ENCODE peak calls at places on chromosomes 16 and 17, in seven cellular contexts. One of them, this sample, is unnamed. For H3K4me1, the result is how much of the 10 kb centered on the place peaks cover.

GRCh38 chr17:1485748-1486376 is 6.6 kb downstream of the MYO1C start:
- DNase-seq in stomach: peak
- DNase-seq in breast epithelium: peak
- DNase-seq in transverse colon: peak
- DNase-seq in SK-N-SH: peak
- DNase-seq in H1: no peak
- DNase-seq in Panc1: no peak
- DNase-seq in this sample: peak

GRCh38 chr17:50830994-50831393 is 4.4 kb upstream of the WFIKKN2 start:
- DNase-seq in SK-N-SH: peak
- DNase-seq in H1: no peak
- DNase-seq in transverse colon: no peak
- DNase-seq in stomach: no peak
- DNase-seq in breast epithelium: no peak
- DNase-seq in Panc1: no peak
- DNase-seq in this sample: no peak

GRCh38 chr17:56431736-56432135 is 161.8 kb upstream of the NOG start:
- DNase-seq in Panc1: no peak
- DNase-seq in stomach: no peak
- DNase-seq in H1: no peak
- DNase-seq in SK-N-SH: no peak
- DNase-seq in transverse colon: no peak
- DNase-seq in breast epithelium: no peak
- DNase-seq in this sample: no peak

GRCh38 chr17:21072623-21073278 is 29.9 kb upstream of the USP22 start:
- DNase-seq in SK-N-SH: no peak
- DNase-seq in breast epithelium: no peak
- DNase-seq in transverse colon: no peak
- DNase-seq in H1: no peak
- DNase-seq in stomach: no peak
- DNase-seq in Panc1: no peak
- DNase-seq in this sample: no peak

GRCh38 chr16:16073884-16074781 is 124.7 kb downstream of the ABCC1 start:
- DNase-seq in stomach: peak
- DNase-seq in transverse colon: peak
- DNase-seq in SK-N-SH: no peak
- DNase-seq in Panc1: no peak
- DNase-seq in breast epithelium: peak
- DNase-seq in H1: peak
- DNase-seq in this sample: no peak

GRCh38 chr17:17376362-17376761 is 73.2 kb downstream of the NT5M start:
- DNase-seq in SK-N-SH: no peak
- DNase-seq in Panc1: peak
- DNase-seq in stomach: no peak
- DNase-seq in breast epithelium: no peak
- DNase-seq in transverse colon: no peak
- DNase-seq in H1: no peak
- DNase-seq in this sample: peak

GRCh38 chr17:44436336-44436735 is 46.9 kb upstream of the ITGA2B start:
- DNase-seq in Panc1: no peak
- DNase-seq in SK-N-SH: no peak
- DNase-seq in transverse colon: no peak
- DNase-seq in H1: no peak
- DNase-seq in stomach: no peak
- DNase-seq in breast epithelium: no peak
- DNase-seq in this sample: no peak

GRCh38 chr16:14205666-14206065 is 134.5 kb downstream of the MRTFB start:
- DNase-seq in breast epithelium: no peak
- DNase-seq in Panc1: no peak
- DNase-seq in transverse colon: no peak
- DNase-seq in SK-N-SH: no peak
- DNase-seq in stomach: no peak
- DNase-seq in H1: no peak
- DNase-seq in this sample: no peak

GRCh38 chr17:72754513-72754912 is 338.0 kb downstream of the SLC39A11 start:
- DNase-seq in transverse colon: no peak
- DNase-seq in breast epithelium: no peak
- DNase-seq in Panc1: no peak
- DNase-seq in stomach: no peak
- DNase-seq in H1: no peak
- DNase-seq in SK-N-SH: no peak
- DNase-seq in this sample: no peak

GRCh38 chr16:47921535-47921934 is 234.3 kb downstream of the ABCC12 start:
- DNase-seq in stomach: no peak
- DNase-seq in breast epithelium: no peak
- DNase-seq in H1: no peak
- DNase-seq in Panc1: no peak
- DNase-seq in SK-N-SH: no peak
- DNase-seq in transverse colon: no peak
- DNase-seq in this sample: no peak

GRCh38 chr17:56593073-56593740 is at the start of gene NOG:
- DNase-seq in SK-N-SH: peak
- DNase-seq in transverse colon: no peak
- DNase-seq in breast epithelium: no peak
- DNase-seq in H1: no peak
- DNase-seq in Panc1: no peak
- DNase-seq in stomach: no peak
- DNase-seq in this sample: peak

GRCh38 chr17:27475070-27475673 is 18.9 kb downstream of the KSR1 start:
- DNase-seq in breast epithelium: no peak
- DNase-seq in transverse colon: no peak
- DNase-seq in H1: no peak
- DNase-seq in Panc1: no peak
- DNase-seq in SK-N-SH: no peak
- DNase-seq in stomach: no peak
- DNase-seq in this sample: no peak

GRCh38 chr17:5035356-5035755 is at the start of gene SLC52A1:
- DNase-seq in breast epithelium: no peak
- DNase-seq in SK-N-SH: peak
- DNase-seq in H1: peak
- DNase-seq in transverse colon: peak
- DNase-seq in Panc1: no peak
- DNase-seq in stomach: no peak
- DNase-seq in this sample: no peak

GRCh38 chr17:57338257-57338919 is 82.1 kb downstream of the MSI2 start:
- DNase-seq in stomach: no peak
- DNase-seq in H1: no peak
- DNase-seq in SK-N-SH: no peak
- DNase-seq in Panc1: no peak
- DNase-seq in breast epithelium: no peak
- DNase-seq in transverse colon: no peak
- DNase-seq in this sample: no peak

DNA sequence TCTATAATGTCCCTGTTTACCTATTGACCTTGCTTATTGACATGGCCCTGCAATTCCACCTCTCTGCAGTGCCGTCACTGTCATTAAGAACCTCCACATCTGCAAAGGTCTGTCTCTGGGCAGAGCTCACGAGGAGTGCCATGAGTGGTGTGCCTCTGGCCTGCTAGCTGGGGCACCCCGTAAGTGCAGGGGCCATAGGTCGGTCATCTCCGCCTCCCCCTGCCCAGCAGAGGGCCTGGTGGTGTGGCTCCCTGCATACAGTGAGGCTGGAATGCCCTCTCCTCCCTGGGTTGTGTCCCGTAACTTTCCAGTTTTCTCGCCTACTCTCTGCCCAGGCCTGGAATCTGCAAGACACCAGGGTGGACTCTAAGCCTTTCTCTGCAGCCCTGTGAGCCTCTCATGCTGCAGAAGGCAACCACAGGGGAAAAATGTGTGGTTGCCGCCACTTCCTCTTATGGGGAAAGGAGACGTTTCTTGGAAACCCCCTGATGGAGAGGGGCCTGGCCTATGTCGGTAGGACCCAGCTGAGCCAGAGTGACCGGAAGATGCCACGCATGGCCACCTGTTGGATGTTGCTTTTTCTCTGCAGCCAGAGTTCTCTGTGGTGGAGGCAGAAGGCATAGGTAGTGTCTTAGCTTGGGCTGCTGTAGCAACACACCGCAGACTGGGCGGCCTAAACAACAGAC is 2.7 kb upstream of the SNX20 start:
- DNase-seq in stomach: peak
- DNase-seq in Panc1: no peak
- DNase-seq in transverse colon: peak
- DNase-seq in H1: no peak
- DNase-seq in SK-N-SH: no peak
- DNase-seq in breast epithelium: no peak
- DNase-seq in this sample: peak
- H3K4me3 ChIP-seq in stomach: no peak
- H3K4me3 ChIP-seq in Panc1: no peak
- H3K4me3 ChIP-seq in transverse colon: no peak
- H3K4me3 ChIP-seq in H1: no peak
- H3K4me3 ChIP-seq in SK-N-SH: no peak
- H3K4me3 ChIP-seq in breast epithelium: no peak
- H3K4me3 ChIP-seq in this sample: no peak

GRCh38 chr16:66649636-66650205 is 45.2 kb downstream of the CMTM3 start:
- DNase-seq in stomach: peak
- DNase-seq in Panc1: no peak
- DNase-seq in breast epithelium: no peak
- DNase-seq in H1: no peak
- DNase-seq in transverse colon: peak
- DNase-seq in SK-N-SH: no peak
- DNase-seq in this sample: no peak

GRCh38 chr16:66649167-66649566 is 44.7 kb downstream of the CMTM3 start:
- DNase-seq in SK-N-SH: no peak
- DNase-seq in Panc1: no peak
- DNase-seq in H1: no peak
- DNase-seq in transverse colon: no peak
- DNase-seq in stomach: no peak
- DNase-seq in breast epithelium: no peak
- DNase-seq in this sample: no peak

GRCh38 chr16:66651474-66651765 is 45.1 kb downstream of the CMTM4 start:
- DNase-seq in H1: no peak
- DNase-seq in breast epithelium: no peak
- DNase-seq in transverse colon: no peak
- DNase-seq in SK-N-SH: no peak
- DNase-seq in Panc1: no peak
- DNase-seq in stomach: no peak
- DNase-seq in this sample: no peak

GRCh38 chr16:66651965-66652364 is 44.6 kb downstream of the CMTM4 start:
- DNase-seq in breast epithelium: no peak
- DNase-seq in transverse colon: no peak
- DNase-seq in Panc1: no peak
- DNase-seq in stomach: peak
- DNase-seq in H1: no peak
- DNase-seq in SK-N-SH: no peak
- DNase-seq in this sample: no peak

DNA sequence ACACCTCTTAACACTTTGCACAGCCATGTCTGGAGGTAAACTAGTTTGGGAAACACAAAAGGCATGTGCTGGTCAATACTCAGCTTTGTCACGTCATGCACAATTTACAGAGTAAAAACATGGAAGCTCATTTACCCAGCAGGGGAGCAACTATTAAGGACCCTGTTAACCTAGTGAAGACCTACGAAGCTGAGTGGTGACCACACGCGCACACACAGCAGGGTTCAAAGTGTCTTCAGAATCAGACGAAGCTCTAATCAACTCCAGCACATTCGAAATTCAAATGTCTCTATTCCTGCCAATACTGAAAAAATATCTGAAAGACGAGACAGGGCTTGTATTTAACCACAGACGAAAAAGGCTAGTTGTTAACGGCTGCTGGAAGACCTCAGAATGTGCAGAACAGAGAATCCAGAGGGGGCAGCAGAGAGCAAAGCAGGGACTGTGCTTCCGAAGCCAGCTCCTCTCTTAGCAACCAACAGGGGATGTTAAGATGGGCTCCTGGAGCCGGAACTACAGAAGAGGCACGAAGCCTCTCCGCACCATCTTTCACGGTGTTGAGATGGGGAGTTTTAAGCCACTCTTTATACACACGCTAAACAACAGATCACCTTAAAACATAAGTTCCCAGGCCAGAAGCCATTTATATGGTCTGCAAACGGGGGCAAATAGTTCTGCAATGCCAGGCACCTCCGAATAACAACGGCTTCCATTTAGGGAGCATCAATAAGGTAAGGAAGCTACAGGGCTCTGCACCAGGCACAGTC is 45.7 kb downstream of the CMTM4 start:
- DNase-seq in H1: peak
- DNase-seq in Panc1: peak
- DNase-seq in breast epithelium: peak
- DNase-seq in transverse colon: peak
- DNase-seq in stomach: peak
- DNase-seq in SK-N-SH: peak
- DNase-seq in this sample: peak
- TF ChIP-seq POLR2AphosphoS5 in H1: no peak
- TF ChIP-seq POLR2AphosphoS5 in Panc1: no peak
- TF ChIP-seq POLR2AphosphoS5 in breast epithelium: no peak
- TF ChIP-seq POLR2AphosphoS5 in transverse colon: no peak
- TF ChIP-seq POLR2AphosphoS5 in stomach: no peak
- TF ChIP-seq POLR2AphosphoS5 in SK-N-SH: no peak
- TF ChIP-seq POLR2AphosphoS5 in this sample: no peak

DNA sequence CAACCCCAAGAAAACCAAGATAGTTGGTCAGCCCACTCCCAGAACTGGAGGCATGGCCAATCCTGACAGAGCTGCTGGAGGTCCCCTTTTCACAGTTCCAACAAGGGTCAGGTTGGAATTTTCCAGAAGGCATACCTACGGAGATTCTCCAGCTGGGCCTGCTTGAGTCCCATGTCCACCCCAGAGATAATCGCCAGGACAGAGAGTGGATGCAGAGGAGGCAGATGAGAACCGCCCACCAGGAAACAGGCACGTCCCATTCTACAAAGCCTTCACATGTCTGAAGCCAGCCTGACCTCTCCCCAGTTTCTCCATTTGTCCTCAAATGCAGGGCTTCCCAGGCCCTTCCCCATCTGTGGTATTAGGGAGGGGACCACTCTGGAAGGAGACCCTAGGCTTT is 47.4 kb upstream of the SMURF2 start:
- DNase-seq in Panc1: no peak
- DNase-seq in H1: no peak
- DNase-seq in stomach: no peak
- DNase-seq in SK-N-SH: no peak
- DNase-seq in transverse colon: no peak
- DNase-seq in breast epithelium: no peak
- DNase-seq in this sample: no peak
- H3K4me1 ChIP-seq in Panc1: under half
- H3K4me1 ChIP-seq in H1: under half
- H3K4me1 ChIP-seq in stomach: under half
- H3K4me1 ChIP-seq in SK-N-SH: under half
- H3K4me1 ChIP-seq in transverse colon: under half
- H3K4me1 ChIP-seq in breast epithelium: under half
- H3K4me1 ChIP-seq in this sample: under half

GRCh38 chr17:43020789-43021738 is 1.1 kb downstream of the VAT1 start:
- DNase-seq in SK-N-SH: peak
- DNase-seq in Panc1: peak
- DNase-seq in breast epithelium: peak
- DNase-seq in stomach: peak
- DNase-seq in H1: no peak
- DNase-seq in transverse colon: peak
- DNase-seq in this sample: peak

GRCh38 chr17:43019418-43019817 is 2.8 kb downstream of the VAT1 start:
- DNase-seq in stomach: no peak
- DNase-seq in SK-N-SH: no peak
- DNase-seq in H1: no peak
- DNase-seq in transverse colon: peak
- DNase-seq in breast epithelium: no peak
- DNase-seq in Panc1: no peak
- DNase-seq in this sample: no peak

GRCh38 chr17:43021739-43022512 is at the start of gene VAT1:
- DNase-seq in breast epithelium: peak
- DNase-seq in SK-N-SH: peak
- DNase-seq in stomach: peak
- DNase-seq in Panc1: no peak
- DNase-seq in transverse colon: peak
- DNase-seq in H1: no peak
- DNase-seq in this sample: peak

GRCh38 chr17:43018932-43019331 is 3.3 kb downstream of the VAT1 start:
- DNase-seq in transverse colon: no peak
- DNase-seq in Panc1: no peak
- DNase-seq in H1: no peak
- DNase-seq in SK-N-SH: no peak
- DNase-seq in stomach: no peak
- DNase-seq in breast epithelium: no peak
- DNase-seq in this sample: no peak

GRCh38 chr17:43020030-43020621 is 2.1 kb downstream of the VAT1 start:
- DNase-seq in transverse colon: no peak
- DNase-seq in breast epithelium: no peak
- DNase-seq in SK-N-SH: no peak
- DNase-seq in H1: no peak
- DNase-seq in stomach: no peak
- DNase-seq in Panc1: no peak
- DNase-seq in this sample: no peak
- H3K4me3 ChIP-seq in transverse colon: no peak
- H3K4me3 ChIP-seq in breast epithelium: peak
- H3K4me3 ChIP-seq in SK-N-SH: no peak
- H3K4me3 ChIP-seq in H1: peak
- H3K4me3 ChIP-seq in stomach: peak
- H3K4me3 ChIP-seq in Panc1: peak
- H3K4me3 ChIP-seq in this sample: no peak

This sample was measured in spleen.